ENCODE peak calls at places on chromosomes 2 and 18, in five cellular contexts. N is uterus, Q is foreskin fibroblast, O is fibroblast of lung, W is kidney epithelial cell. D is an unnamed sample.
A peak's percentile ranks its signal among the peaks of the same experiment; 100 is the strongest.

GRCh38 chr2:98564541-98565164 is 43.7 kb downstream of the COA5 start:
- DNase-seq in Q (no peak), W (no peak), O (no peak), N (no peak), D (no peak)

GRCh38 chr2:77018219-77018618 is 504.0 kb downstream of the LRRTM4 start:
- DNase-seq in Q (no peak), N (no peak), O (peak; percentile 11), W (no peak), D (no peak)

GRCh38 chr18:53944721-53945120 is 279.7 kb downstream of the MBD2 start:
- DNase-seq in N (no peak), O (no peak), Q (no peak), W (no peak), D (no peak)

GRCh38 chr2:109014476-109014875 is 25.5 kb upstream of the EDAR start:
- DNase-seq in O (no peak), N (no peak), Q (no peak), W (no peak), D (no peak)

GRCh38 chr2:221792971-221793670 is 221.0 kb upstream of the EPHA4 start:
- DNase-seq in W (no peak), O (no peak), Q (no peak), N (no peak), D (no peak)

GRCh38 chr2:196453613-196454047 is 185.9 kb upstream of the CCDC150 start:
- DNase-seq in O (peak; percentile 48), W (peak; percentile 16), N (no peak), Q (peak; percentile 65), D (no peak)

GRCh38 chr2:71348302-71348701 is 16.7 kb downstream of the ZNF638 start:
- DNase-seq in N (no peak), Q (peak; percentile 67), O (peak; percentile 40), W (no peak), D (no peak)

GRCh38 chr2:106542730-106543359 is 55.7 kb downstream of the CD8B2 start:
- DNase-seq in Q (peak; percentile 76), N (peak; percentile 74), O (peak; percentile 13), W (peak; percentile 10), D (no peak)

GRCh38 chr18:55839350-55839749 is 251.4 kb upstream of the TCF4 start:
- DNase-seq in Q (peak; percentile 87), N (no peak), W (no peak), O (peak; percentile 91), D (no peak)

GRCh38 chr18:12403601-12404506 is 3.9 kb upstream of the PRELID3A start:
- DNase-seq in Q (peak; percentile 92), O (peak; percentile 89), N (no peak), W (peak; percentile 71), D (peak; percentile 56)

GRCh38 chr2:54757496-54757895 is 34.0 kb downstream of the EML6 start:
- DNase-seq in O (peak; percentile 50), W (no peak), N (no peak), Q (peak; percentile 20), D (no peak)

GRCh38 chr2:230872151-230872967 is 7.6 kb downstream of the ITM2C start:
- DNase-seq in W (no peak), N (no peak), Q (no peak), O (no peak), D (no peak)

GRCh38 chr2:166240387-166241313 is 112.8 kb upstream of the SCN1A start:
- DNase-seq in W (no peak), O (peak; percentile 19), N (no peak), Q (peak; percentile 39), D (no peak)

GRCh38 chr2:164737612-164738081 is 104.0 kb downstream of the COBLL1 start:
- DNase-seq in Q (peak; percentile 80), W (peak; percentile 47), O (peak; percentile 50), N (peak; percentile 23), D (peak; percentile 35)

GRCh38 chr2:128313076-128313836 is 5.4 kb downstream of the HS6ST1 start:
- DNase-seq in N (no peak), W (no peak), O (peak; percentile 72), Q (peak; percentile 54), D (no peak)

GRCh38 chr18:39274535-39274934 is 1708.9 kb upstream of the CELF4 start:
- DNase-seq in O (peak; percentile 63), N (no peak), Q (peak; percentile 70), W (no peak), D (no peak)

GRCh38 chr2:22020101-22020742 is 896.5 kb downstream of the TDRD15 start:
- DNase-seq in W (peak; percentile 2), O (no peak), N (no peak), Q (peak; percentile 0), D (no peak)

GRCh38 chr2:9388102-9388735 is 35.1 kb downstream of the ITGB1BP1 start:
- DNase-seq in Q (no peak), W (no peak), O (no peak), N (no peak), D (no peak)

GRCh38 chr2:36819090-36819711 is 122.7 kb downstream of the VIT start:
- DNase-seq in Q (no peak), W (no peak), N (no peak), O (no peak), D (no peak)

GRCh38 chr2:62216616-62217015 is 20.7 kb downstream of the B3GNT2 start:
- DNase-seq in N (peak; percentile 57), Q (peak; percentile 89), W (peak; percentile 62), O (peak; percentile 84), D (peak; percentile 86)

GRCh38 chr2:168729455-168729854 is 73.0 kb upstream of the NOSTRIN start:
- DNase-seq in O (no peak), N (no peak), W (no peak), Q (no peak), D (no peak)

GRCh38 chr2:63811063-63811462 is 30.6 kb upstream of the UGP2 start:
- DNase-seq in Q (no peak), O (no peak), W (no peak), N (no peak), D (no peak)

GRCh38 chr18:22346968-22347611 is 70.6 kb downstream of the CTAGE1 start:
- DNase-seq in N (peak; percentile 81), O (peak; percentile 78), W (no peak), Q (peak; percentile 32), D (no peak)

GRCh38 chr2:212766921-212767320 is 228.3 kb upstream of the ERBB4 start:
- DNase-seq in O (no peak), Q (no peak), N (no peak), W (no peak), D (no peak)

GRCh38 chr2:3595409-3595808 is 497 bp downstream of the COLEC11 start:
- DNase-seq in O (no peak), N (no peak), Q (no peak), W (no peak), D (no peak)

GRCh38 chr2:231711677-231712461 is 3.5 kb downstream of the PTMA start:
- DNase-seq in O (no peak), N (no peak), Q (peak; percentile 31), W (no peak), D (no peak)

DNA sequence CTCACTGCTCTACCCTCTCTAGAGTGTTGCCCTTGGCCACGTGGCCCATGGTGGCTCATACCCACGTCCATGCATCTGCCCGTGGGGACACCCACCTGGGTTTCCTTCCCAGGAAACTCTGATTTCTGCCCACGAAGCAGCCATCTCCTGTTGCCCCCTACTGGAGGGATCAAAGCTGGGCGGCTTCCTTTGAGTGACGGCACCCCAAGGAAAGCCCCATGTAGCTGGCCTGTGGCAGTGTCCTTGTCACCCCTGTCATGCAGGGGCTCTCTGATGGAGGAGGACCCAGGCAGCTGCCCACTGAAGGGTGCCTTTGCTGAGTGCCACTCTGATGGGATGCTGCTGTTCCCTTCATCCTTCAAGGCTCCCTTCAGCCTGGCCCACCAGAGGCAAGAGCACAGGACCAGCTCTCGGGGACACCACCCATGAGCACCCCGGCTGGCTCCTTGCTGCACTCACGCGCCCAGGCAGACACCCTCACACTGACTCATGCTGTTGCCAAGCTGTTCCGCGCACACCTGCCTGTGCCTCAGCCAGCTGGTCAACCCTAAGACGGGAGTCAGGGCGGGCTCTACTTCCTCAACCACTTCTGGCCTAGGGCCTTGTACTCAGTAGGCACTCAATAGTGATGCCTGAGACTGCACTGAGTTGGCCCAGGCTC is 101.1 kb downstream of the CTIF start:
- DNase-seq in O (no peak), W (no peak), Q (no peak), N (no peak), D (no peak)
- TF ChIP-seq CTCF in O (peak; percentile 14), W (peak; percentile 18), Q (peak; percentile 35), N (no peak), D (peak; percentile 51)

DNA sequence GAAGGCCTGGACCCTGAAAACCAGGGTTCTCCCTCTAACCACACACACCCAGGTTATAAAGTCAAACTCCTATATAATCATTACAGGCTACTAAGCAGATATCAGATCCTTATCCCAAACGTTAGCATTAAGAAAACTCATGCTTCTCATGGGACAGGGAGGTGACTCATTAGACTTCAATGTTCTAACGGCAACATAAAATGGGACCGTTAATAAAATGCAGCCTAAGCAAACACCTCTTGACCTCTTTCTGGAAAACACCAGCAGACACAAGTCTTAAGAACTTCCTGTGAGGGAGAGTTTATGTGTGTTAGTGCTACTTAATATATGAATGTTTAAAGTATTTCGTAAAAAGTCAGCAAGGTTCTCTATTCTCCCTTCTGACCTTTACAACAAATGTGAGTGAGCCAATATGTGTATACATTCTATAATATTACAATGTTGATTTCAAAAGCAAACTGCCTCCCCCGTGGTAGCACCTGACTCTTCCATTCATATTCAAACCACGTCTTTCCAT is 31.7 kb downstream of the LPIN2 start:
- DNase-seq in N (no peak), O (peak; percentile 89), Q (peak; percentile 93), W (peak; percentile 92), D (peak; percentile 99)
- H3K4me3 ChIP-seq in N (no peak overlapping the region), O (peak overlapping the region; percentile 12), Q (no peak overlapping the region), W (no peak overlapping the region), D (peak overlapping the region; percentile 12)

DNA sequence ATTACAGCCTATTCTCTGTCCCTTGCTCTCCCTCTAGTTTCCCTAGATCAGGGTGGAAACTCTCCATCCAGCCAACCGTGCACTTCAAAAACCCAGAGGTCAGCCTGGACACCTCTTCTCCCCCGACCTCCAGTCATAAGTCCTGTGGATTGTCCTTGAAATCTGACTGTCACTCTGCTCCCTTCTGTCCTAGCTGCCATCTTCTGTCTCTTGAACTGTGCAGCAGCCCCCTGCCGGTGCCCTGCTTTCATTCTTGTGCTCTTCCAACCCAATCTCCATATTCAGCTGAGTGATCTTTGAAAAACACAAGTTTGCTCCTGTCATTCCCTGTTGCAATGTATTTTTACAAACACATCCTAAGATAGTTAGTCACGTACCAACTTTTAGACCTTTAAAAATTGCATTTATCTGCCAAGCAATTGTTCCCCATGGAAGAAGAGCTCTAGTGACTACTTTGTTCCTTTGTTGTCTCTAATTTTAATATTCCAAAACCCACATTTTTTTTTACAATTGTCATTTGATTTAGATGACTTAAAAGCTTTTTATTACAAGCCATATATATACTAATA is 254.3 kb downstream of the CAMKMT start:
- DNase-seq in Q (peak; percentile 9), W (no peak), N (no peak), O (no peak), D (no peak)
- TF ChIP-seq CTCF in Q (no peak), W (peak; percentile 38), N (no peak), O (no peak), D (peak; percentile 7)

DNA sequence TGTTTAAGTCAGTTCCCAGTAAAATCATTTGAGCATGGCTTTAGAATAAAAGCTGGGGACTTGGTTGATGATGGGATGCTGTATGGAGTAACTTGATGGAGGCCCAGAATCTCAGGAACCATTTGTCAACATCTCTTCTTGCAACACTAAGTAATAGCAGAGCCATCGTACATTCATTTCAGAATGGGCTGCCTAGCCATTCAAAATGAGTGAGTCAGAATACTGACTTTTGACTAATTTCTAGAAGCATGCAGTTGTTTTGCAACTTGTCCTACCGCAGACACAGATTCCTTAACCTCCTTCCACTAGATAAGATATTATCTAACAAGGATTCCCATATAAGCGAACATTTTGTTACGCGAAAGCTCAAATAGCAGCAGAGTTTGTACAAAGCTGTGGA is 229.5 kb downstream of the CNTNAP5 start:
- DNase-seq in Q (peak; percentile 50), O (peak; percentile 44), N (no peak), W (no peak), D (no peak)
- H3K4me3 ChIP-seq in Q (no peak overlapping the region), O (no peak overlapping the region), N (no peak overlapping the region), W (no peak overlapping the region), D (no peak overlapping the region)